ENCODE peak calls at places on chromosomes 13 and 19, in ten cellular contexts. One of them, this sample, is unnamed.

GRCh38 chr19:4379383-4380253 is 20.7 kb downstream of the SH3GL1 start:
- DNase-seq in psoas muscle: peak
- DNase-seq in HuH-7.5: no peak
- DNase-seq in activated CD4-positive, CD25-positive, alpha-beta regulatory T cell treated with anti-CD3 and anti-CD28 coated beads, Interleukin-2, amount 50 U/mL, for 16 hours: no peak
- DNase-seq in IMR-90: peak
- DNase-seq in GM03348: no peak
- DNase-seq in cortex of kidney: no peak
- DNase-seq in NCI-H1105 treated with DMSO at 0.1 percent for 48 hours: peak
- DNase-seq in frontal cortex: no peak
- DNase-seq in pancreas: peak
- DNase-seq in this sample: peak

GRCh38 chr19:15260939-15261338 is 28.7 kb upstream of the EPHX3 start:
- DNase-seq in psoas muscle: no peak
- DNase-seq in HuH-7.5: no peak
- DNase-seq in activated CD4-positive, CD25-positive, alpha-beta regulatory T cell treated with anti-CD3 and anti-CD28 coated beads, Interleukin-2, amount 50 U/mL, for 16 hours: no peak
- DNase-seq in IMR-90: no peak
- DNase-seq in GM03348: no peak
- DNase-seq in cortex of kidney: no peak
- DNase-seq in NCI-H1105 treated with DMSO at 0.1 percent for 48 hours: no peak
- DNase-seq in frontal cortex: no peak
- DNase-seq in pancreas: no peak
- DNase-seq in this sample: no peak

GRCh38 chr13:32829676-32830091 is 186.5 kb upstream of the KL start:
- DNase-seq in psoas muscle: no peak
- DNase-seq in HuH-7.5: no peak
- DNase-seq in activated CD4-positive, CD25-positive, alpha-beta regulatory T cell treated with anti-CD3 and anti-CD28 coated beads, Interleukin-2, amount 50 U/mL, for 16 hours: no peak
- DNase-seq in IMR-90: peak
- DNase-seq in GM03348: peak
- DNase-seq in cortex of kidney: no peak
- DNase-seq in NCI-H1105 treated with DMSO at 0.1 percent for 48 hours: no peak
- DNase-seq in frontal cortex: no peak
- DNase-seq in pancreas: no peak
- DNase-seq in this sample: peak

GRCh38 chr19:1211494-1212234 is 6.1 kb downstream of the STK11 start:
- DNase-seq in psoas muscle: peak
- DNase-seq in HuH-7.5: no peak
- DNase-seq in activated CD4-positive, CD25-positive, alpha-beta regulatory T cell treated with anti-CD3 and anti-CD28 coated beads, Interleukin-2, amount 50 U/mL, for 16 hours: no peak
- DNase-seq in IMR-90: no peak
- DNase-seq in GM03348: no peak
- DNase-seq in cortex of kidney: no peak
- DNase-seq in NCI-H1105 treated with DMSO at 0.1 percent for 48 hours: no peak
- DNase-seq in frontal cortex: no peak
- DNase-seq in pancreas: peak
- DNase-seq in this sample: no peak

GRCh38 chr19:42655748-42656147 is 61.0 kb upstream of the CEACAM8 start:
- DNase-seq in psoas muscle: no peak
- DNase-seq in HuH-7.5: no peak
- DNase-seq in activated CD4-positive, CD25-positive, alpha-beta regulatory T cell treated with anti-CD3 and anti-CD28 coated beads, Interleukin-2, amount 50 U/mL, for 16 hours: no peak
- DNase-seq in IMR-90: no peak
- DNase-seq in GM03348: no peak
- DNase-seq in cortex of kidney: no peak
- DNase-seq in NCI-H1105 treated with DMSO at 0.1 percent for 48 hours: no peak
- DNase-seq in frontal cortex: no peak
- DNase-seq in pancreas: peak
- DNase-seq in this sample: no peak

GRCh38 chr19:18290250-18291018 is 9.0 kb upstream of the JUND start:
- DNase-seq in psoas muscle: no peak
- DNase-seq in HuH-7.5: no peak
- DNase-seq in activated CD4-positive, CD25-positive, alpha-beta regulatory T cell treated with anti-CD3 and anti-CD28 coated beads, Interleukin-2, amount 50 U/mL, for 16 hours: peak
- DNase-seq in IMR-90: peak
- DNase-seq in GM03348: no peak
- DNase-seq in cortex of kidney: no peak
- DNase-seq in NCI-H1105 treated with DMSO at 0.1 percent for 48 hours: no peak
- DNase-seq in frontal cortex: no peak
- DNase-seq in pancreas: no peak
- DNase-seq in this sample: peak

GRCh38 chr13:42307461-42307860 is 35.5 kb downstream of the AKAP11 start:
- DNase-seq in psoas muscle: no peak
- DNase-seq in HuH-7.5: no peak
- DNase-seq in activated CD4-positive, CD25-positive, alpha-beta regulatory T cell treated with anti-CD3 and anti-CD28 coated beads, Interleukin-2, amount 50 U/mL, for 16 hours: no peak
- DNase-seq in IMR-90: no peak
- DNase-seq in GM03348: no peak
- DNase-seq in cortex of kidney: no peak
- DNase-seq in NCI-H1105 treated with DMSO at 0.1 percent for 48 hours: no peak
- DNase-seq in frontal cortex: no peak
- DNase-seq in pancreas: no peak
- DNase-seq in this sample: no peak

GRCh38 chr13:51767100-51767499 is 36.9 kb downstream of the DHRS12 start:
- DNase-seq in psoas muscle: no peak
- DNase-seq in HuH-7.5: no peak
- DNase-seq in activated CD4-positive, CD25-positive, alpha-beta regulatory T cell treated with anti-CD3 and anti-CD28 coated beads, Interleukin-2, amount 50 U/mL, for 16 hours: no peak
- DNase-seq in IMR-90: no peak
- DNase-seq in GM03348: no peak
- DNase-seq in cortex of kidney: no peak
- DNase-seq in NCI-H1105 treated with DMSO at 0.1 percent for 48 hours: no peak
- DNase-seq in frontal cortex: no peak
- DNase-seq in pancreas: no peak
- DNase-seq in this sample: no peak

GRCh38 chr19:2039082-2039958 is 11.7 kb downstream of the MKNK2 start:
- DNase-seq in psoas muscle: peak
- DNase-seq in HuH-7.5: no peak
- DNase-seq in activated CD4-positive, CD25-positive, alpha-beta regulatory T cell treated with anti-CD3 and anti-CD28 coated beads, Interleukin-2, amount 50 U/mL, for 16 hours: no peak
- DNase-seq in IMR-90: no peak
- DNase-seq in GM03348: no peak
- DNase-seq in cortex of kidney: no peak
- DNase-seq in NCI-H1105 treated with DMSO at 0.1 percent for 48 hours: no peak
- DNase-seq in frontal cortex: no peak
- DNase-seq in pancreas: peak
- DNase-seq in this sample: no peak

GRCh38 chr19:39935262-39935661 is 828 bp upstream of the FCGBP start:
- DNase-seq in psoas muscle: no peak
- DNase-seq in HuH-7.5: no peak
- DNase-seq in activated CD4-positive, CD25-positive, alpha-beta regulatory T cell treated with anti-CD3 and anti-CD28 coated beads, Interleukin-2, amount 50 U/mL, for 16 hours: no peak
- DNase-seq in IMR-90: no peak
- DNase-seq in GM03348: no peak
- DNase-seq in cortex of kidney: no peak
- DNase-seq in NCI-H1105 treated with DMSO at 0.1 percent for 48 hours: no peak
- DNase-seq in frontal cortex: no peak
- DNase-seq in pancreas: no peak
- DNase-seq in this sample: no peak

GRCh38 chr19:48745208-48745995 is 1.3 kb downstream of the IZUMO1 start:
- DNase-seq in psoas muscle: peak
- DNase-seq in HuH-7.5: peak
- DNase-seq in activated CD4-positive, CD25-positive, alpha-beta regulatory T cell treated with anti-CD3 and anti-CD28 coated beads, Interleukin-2, amount 50 U/mL, for 16 hours: no peak
- DNase-seq in IMR-90: peak
- DNase-seq in GM03348: peak
- DNase-seq in cortex of kidney: no peak
- DNase-seq in NCI-H1105 treated with DMSO at 0.1 percent for 48 hours: peak
- DNase-seq in frontal cortex: peak
- DNase-seq in pancreas: peak
- DNase-seq in this sample: peak

GRCh38 chr19:42074513-42075363 is 1.2 kb upstream of the ZNF574 start:
- DNase-seq in psoas muscle: no peak
- DNase-seq in HuH-7.5: no peak
- DNase-seq in activated CD4-positive, CD25-positive, alpha-beta regulatory T cell treated with anti-CD3 and anti-CD28 coated beads, Interleukin-2, amount 50 U/mL, for 16 hours: no peak
- DNase-seq in IMR-90: no peak
- DNase-seq in GM03348: peak
- DNase-seq in cortex of kidney: no peak
- DNase-seq in NCI-H1105 treated with DMSO at 0.1 percent for 48 hours: no peak
- DNase-seq in frontal cortex: peak
- DNase-seq in pancreas: peak
- DNase-seq in this sample: peak

GRCh38 chr13:30593001-30593400 is 24.7 kb upstream of the USPL1 start:
- DNase-seq in psoas muscle: no peak
- DNase-seq in HuH-7.5: no peak
- DNase-seq in activated CD4-positive, CD25-positive, alpha-beta regulatory T cell treated with anti-CD3 and anti-CD28 coated beads, Interleukin-2, amount 50 U/mL, for 16 hours: no peak
- DNase-seq in IMR-90: no peak
- DNase-seq in GM03348: no peak
- DNase-seq in cortex of kidney: no peak
- DNase-seq in NCI-H1105 treated with DMSO at 0.1 percent for 48 hours: no peak
- DNase-seq in frontal cortex: no peak
- DNase-seq in pancreas: no peak
- DNase-seq in this sample: no peak

GRCh38 chr13:26561636-26562537 is 4.4 kb downstream of the WASF3 start:
- DNase-seq in psoas muscle: no peak
- DNase-seq in HuH-7.5: no peak
- DNase-seq in activated CD4-positive, CD25-positive, alpha-beta regulatory T cell treated with anti-CD3 and anti-CD28 coated beads, Interleukin-2, amount 50 U/mL, for 16 hours: no peak
- DNase-seq in IMR-90: peak
- DNase-seq in GM03348: peak
- DNase-seq in cortex of kidney: no peak
- DNase-seq in NCI-H1105 treated with DMSO at 0.1 percent for 48 hours: no peak
- DNase-seq in frontal cortex: no peak
- DNase-seq in pancreas: no peak
- DNase-seq in this sample: peak

GRCh38 chr19:51338563-51339312 is 3.2 kb downstream of the VSIG10L start:
- DNase-seq in psoas muscle: peak
- DNase-seq in HuH-7.5: peak
- DNase-seq in activated CD4-positive, CD25-positive, alpha-beta regulatory T cell treated with anti-CD3 and anti-CD28 coated beads, Interleukin-2, amount 50 U/mL, for 16 hours: peak
- DNase-seq in IMR-90: peak
- DNase-seq in GM03348: peak
- DNase-seq in cortex of kidney: no peak
- DNase-seq in NCI-H1105 treated with DMSO at 0.1 percent for 48 hours: peak
- DNase-seq in frontal cortex: peak
- DNase-seq in pancreas: peak
- DNase-seq in this sample: peak

GRCh38 chr19:1469936-1470863 is 8.8 kb downstream of the C19orf25 start:
- DNase-seq in psoas muscle: peak
- DNase-seq in HuH-7.5: peak
- DNase-seq in activated CD4-positive, CD25-positive, alpha-beta regulatory T cell treated with anti-CD3 and anti-CD28 coated beads, Interleukin-2, amount 50 U/mL, for 16 hours: peak
- DNase-seq in IMR-90: no peak
- DNase-seq in GM03348: peak
- DNase-seq in cortex of kidney: no peak
- DNase-seq in NCI-H1105 treated with DMSO at 0.1 percent for 48 hours: peak
- DNase-seq in frontal cortex: no peak
- DNase-seq in pancreas: no peak
- DNase-seq in this sample: no peak

GRCh38 chr19:18919086-18919894 is at the start of the genes COPE and DDX49:
- DNase-seq in psoas muscle: peak
- DNase-seq in HuH-7.5: peak
- DNase-seq in activated CD4-positive, CD25-positive, alpha-beta regulatory T cell treated with anti-CD3 and anti-CD28 coated beads, Interleukin-2, amount 50 U/mL, for 16 hours: peak
- DNase-seq in IMR-90: peak
- DNase-seq in GM03348: peak
- DNase-seq in cortex of kidney: no peak
- DNase-seq in NCI-H1105 treated with DMSO at 0.1 percent for 48 hours: peak
- DNase-seq in frontal cortex: peak
- DNase-seq in pancreas: peak
- DNase-seq in this sample: peak

GRCh38 chr13:29513981-29514719 is 81.3 kb downstream of the SLC7A1 start:
- DNase-seq in psoas muscle: no peak
- DNase-seq in HuH-7.5: no peak
- DNase-seq in activated CD4-positive, CD25-positive, alpha-beta regulatory T cell treated with anti-CD3 and anti-CD28 coated beads, Interleukin-2, amount 50 U/mL, for 16 hours: no peak
- DNase-seq in IMR-90: no peak
- DNase-seq in GM03348: peak
- DNase-seq in cortex of kidney: no peak
- DNase-seq in NCI-H1105 treated with DMSO at 0.1 percent for 48 hours: no peak
- DNase-seq in frontal cortex: no peak
- DNase-seq in pancreas: no peak
- DNase-seq in this sample: no peak

GRCh38 chr13:74575729-74576125 is 441.5 kb upstream of the KLF12 start:
- DNase-seq in psoas muscle: peak
- DNase-seq in HuH-7.5: no peak
- DNase-seq in activated CD4-positive, CD25-positive, alpha-beta regulatory T cell treated with anti-CD3 and anti-CD28 coated beads, Interleukin-2, amount 50 U/mL, for 16 hours: peak
- DNase-seq in IMR-90: peak
- DNase-seq in GM03348: peak
- DNase-seq in cortex of kidney: no peak
- DNase-seq in NCI-H1105 treated with DMSO at 0.1 percent for 48 hours: no peak
- DNase-seq in frontal cortex: peak
- DNase-seq in pancreas: peak
- DNase-seq in this sample: peak

GRCh38 chr19:6710273-6711077 is 10.0 kb downstream of the C3 start:
- DNase-seq in psoas muscle: no peak
- DNase-seq in HuH-7.5: no peak
- DNase-seq in activated CD4-positive, CD25-positive, alpha-beta regulatory T cell treated with anti-CD3 and anti-CD28 coated beads, Interleukin-2, amount 50 U/mL, for 16 hours: no peak
- DNase-seq in IMR-90: no peak
- DNase-seq in GM03348: no peak
- DNase-seq in cortex of kidney: no peak
- DNase-seq in NCI-H1105 treated with DMSO at 0.1 percent for 48 hours: no peak
- DNase-seq in frontal cortex: no peak
- DNase-seq in pancreas: no peak
- DNase-seq in this sample: no peak

GRCh38 chr19:42032428-42032827 is 37.6 kb downstream of the GRIK5 start:
- DNase-seq in psoas muscle: no peak
- DNase-seq in HuH-7.5: no peak
- DNase-seq in activated CD4-positive, CD25-positive, alpha-beta regulatory T cell treated with anti-CD3 and anti-CD28 coated beads, Interleukin-2, amount 50 U/mL, for 16 hours: no peak
- DNase-seq in IMR-90: no peak
- DNase-seq in GM03348: no peak
- DNase-seq in cortex of kidney: no peak
- DNase-seq in NCI-H1105 treated with DMSO at 0.1 percent for 48 hours: peak
- DNase-seq in frontal cortex: no peak
- DNase-seq in pancreas: no peak
- DNase-seq in this sample: no peak

GRCh38 chr19:56720281-56720680 is 48.7 kb upstream of the ZNF835 start:
- DNase-seq in psoas muscle: peak
- DNase-seq in HuH-7.5: no peak
- DNase-seq in activated CD4-positive, CD25-positive, alpha-beta regulatory T cell treated with anti-CD3 and anti-CD28 coated beads, Interleukin-2, amount 50 U/mL, for 16 hours: no peak
- DNase-seq in IMR-90: no peak
- DNase-seq in GM03348: no peak
- DNase-seq in cortex of kidney: no peak
- DNase-seq in NCI-H1105 treated with DMSO at 0.1 percent for 48 hours: peak
- DNase-seq in frontal cortex: no peak
- DNase-seq in pancreas: no peak
- DNase-seq in this sample: no peak

GRCh38 chr19:45809643-45810159 is 5.4 kb downstream of the RSPH6A start:
- DNase-seq in psoas muscle: no peak
- DNase-seq in HuH-7.5: no peak
- DNase-seq in activated CD4-positive, CD25-positive, alpha-beta regulatory T cell treated with anti-CD3 and anti-CD28 coated beads, Interleukin-2, amount 50 U/mL, for 16 hours: no peak
- DNase-seq in IMR-90: peak
- DNase-seq in GM03348: peak
- DNase-seq in cortex of kidney: no peak
- DNase-seq in NCI-H1105 treated with DMSO at 0.1 percent for 48 hours: peak
- DNase-seq in frontal cortex: no peak
- DNase-seq in pancreas: no peak
- DNase-seq in this sample: peak

GRCh38 chr13:20704459-20705069 is 1.1 kb downstream of the IL17D start:
- DNase-seq in psoas muscle: no peak
- DNase-seq in HuH-7.5: no peak
- DNase-seq in activated CD4-positive, CD25-positive, alpha-beta regulatory T cell treated with anti-CD3 and anti-CD28 coated beads, Interleukin-2, amount 50 U/mL, for 16 hours: no peak
- DNase-seq in IMR-90: no peak
- DNase-seq in GM03348: no peak
- DNase-seq in cortex of kidney: no peak
- DNase-seq in NCI-H1105 treated with DMSO at 0.1 percent for 48 hours: no peak
- DNase-seq in frontal cortex: peak
- DNase-seq in pancreas: no peak
- DNase-seq in this sample: no peak

GRCh38 chr19:51511353-51511752 is 9.8 kb upstream of the SIGLEC12 start:
- DNase-seq in psoas muscle: no peak
- DNase-seq in HuH-7.5: no peak
- DNase-seq in activated CD4-positive, CD25-positive, alpha-beta regulatory T cell treated with anti-CD3 and anti-CD28 coated beads, Interleukin-2, amount 50 U/mL, for 16 hours: no peak
- DNase-seq in IMR-90: no peak
- DNase-seq in GM03348: no peak
- DNase-seq in cortex of kidney: no peak
- DNase-seq in NCI-H1105 treated with DMSO at 0.1 percent for 48 hours: no peak
- DNase-seq in frontal cortex: no peak
- DNase-seq in pancreas: no peak
- DNase-seq in this sample: peak

GRCh38 chr19:13849991-13850909 is 26.7 kb upstream of the NANOS3 start:
- DNase-seq in psoas muscle: peak
- DNase-seq in HuH-7.5: peak
- DNase-seq in activated CD4-positive, CD25-positive, alpha-beta regulatory T cell treated with anti-CD3 and anti-CD28 coated beads, Interleukin-2, amount 50 U/mL, for 16 hours: no peak
- DNase-seq in IMR-90: peak
- DNase-seq in GM03348: peak
- DNase-seq in cortex of kidney: no peak
- DNase-seq in NCI-H1105 treated with DMSO at 0.1 percent for 48 hours: peak
- DNase-seq in frontal cortex: peak
- DNase-seq in pancreas: peak
- DNase-seq in this sample: peak

GRCh38 chr13:29520671-29521070 is 74.8 kb downstream of the SLC7A1 start:
- DNase-seq in psoas muscle: no peak
- DNase-seq in HuH-7.5: no peak
- DNase-seq in activated CD4-positive, CD25-positive, alpha-beta regulatory T cell treated with anti-CD3 and anti-CD28 coated beads, Interleukin-2, amount 50 U/mL, for 16 hours: no peak
- DNase-seq in IMR-90: peak
- DNase-seq in GM03348: peak
- DNase-seq in cortex of kidney: no peak
- DNase-seq in NCI-H1105 treated with DMSO at 0.1 percent for 48 hours: no peak
- DNase-seq in frontal cortex: no peak
- DNase-seq in pancreas: no peak
- DNase-seq in this sample: peak

GRCh38 chr13:76086729-76087128 is 450.6 kb downstream of the LMO7 start:
- DNase-seq in psoas muscle: no peak
- DNase-seq in HuH-7.5: no peak
- DNase-seq in activated CD4-positive, CD25-positive, alpha-beta regulatory T cell treated with anti-CD3 and anti-CD28 coated beads, Interleukin-2, amount 50 U/mL, for 16 hours: no peak
- DNase-seq in IMR-90: no peak
- DNase-seq in GM03348: no peak
- DNase-seq in cortex of kidney: no peak
- DNase-seq in NCI-H1105 treated with DMSO at 0.1 percent for 48 hours: no peak
- DNase-seq in frontal cortex: no peak
- DNase-seq in pancreas: no peak
- DNase-seq in this sample: no peak